ENCODE peak calls at places on chromosomes 2 and 18, in seven cellular contexts. One of them, this sample, is unnamed.

GRCh38 chr2:38856165-38856564 is 19.6 kb downstream of the DHX57 start:
- DNase-seq in coronary artery: no peak
- DNase-seq in breast epithelium: no peak
- DNase-seq in adrenal gland: no peak
- DNase-seq in upper lobe of right lung: no peak
- DNase-seq in SJSA1: no peak
- DNase-seq in foreskin fibroblast: peak
- DNase-seq in this sample: peak

GRCh38 chr2:132609101-132609890 is 60.7 kb downstream of the LYPD1 start:
- DNase-seq in coronary artery: no peak
- DNase-seq in breast epithelium: no peak
- DNase-seq in adrenal gland: no peak
- DNase-seq in upper lobe of right lung: no peak
- DNase-seq in SJSA1: no peak
- DNase-seq in foreskin fibroblast: no peak
- DNase-seq in this sample: no peak

GRCh38 chr2:121856358-121856757 is 100.9 kb downstream of the TSN start:
- DNase-seq in coronary artery: no peak
- DNase-seq in breast epithelium: no peak
- DNase-seq in adrenal gland: no peak
- DNase-seq in upper lobe of right lung: no peak
- DNase-seq in SJSA1: no peak
- DNase-seq in foreskin fibroblast: no peak
- DNase-seq in this sample: no peak

GRCh38 chr2:11008773-11009172 is 97.0 kb downstream of the KCNF1 start:
- DNase-seq in coronary artery: no peak
- DNase-seq in breast epithelium: no peak
- DNase-seq in adrenal gland: no peak
- DNase-seq in upper lobe of right lung: no peak
- DNase-seq in SJSA1: no peak
- DNase-seq in foreskin fibroblast: no peak
- DNase-seq in this sample: no peak

GRCh38 chr2:208820289-208820688 is 413.7 kb downstream of the PTH2R start:
- DNase-seq in coronary artery: no peak
- DNase-seq in breast epithelium: no peak
- DNase-seq in adrenal gland: no peak
- DNase-seq in upper lobe of right lung: no peak
- DNase-seq in SJSA1: no peak
- DNase-seq in foreskin fibroblast: no peak
- DNase-seq in this sample: no peak

GRCh38 chr2:46909771-46910419 is 5.7 kb downstream of the MCFD2 start:
- DNase-seq in coronary artery: no peak
- DNase-seq in breast epithelium: no peak
- DNase-seq in adrenal gland: peak
- DNase-seq in upper lobe of right lung: no peak
- DNase-seq in SJSA1: peak
- DNase-seq in foreskin fibroblast: peak
- DNase-seq in this sample: peak

GRCh38 chr2:168432565-168433186 is 23.4 kb upstream of the CERS6 start:
- DNase-seq in coronary artery: no peak
- DNase-seq in breast epithelium: no peak
- DNase-seq in adrenal gland: no peak
- DNase-seq in upper lobe of right lung: no peak
- DNase-seq in SJSA1: no peak
- DNase-seq in foreskin fibroblast: no peak
- DNase-seq in this sample: no peak

GRCh38 chr2:200590090-200590489 is 4.3 kb downstream of the AOX1 start:
- DNase-seq in coronary artery: no peak
- DNase-seq in breast epithelium: no peak
- DNase-seq in adrenal gland: peak
- DNase-seq in upper lobe of right lung: no peak
- DNase-seq in SJSA1: no peak
- DNase-seq in foreskin fibroblast: peak
- DNase-seq in this sample: no peak

GRCh38 chr18:47422524-47422923 is 171.1 kb upstream of the SKOR2 start:
- DNase-seq in coronary artery: no peak
- DNase-seq in breast epithelium: no peak
- DNase-seq in adrenal gland: no peak
- DNase-seq in upper lobe of right lung: no peak
- DNase-seq in SJSA1: no peak
- DNase-seq in foreskin fibroblast: no peak
- DNase-seq in this sample: no peak

GRCh38 chr2:138493334-138493733 is 8.2 kb upstream of the SPOPL start:
- DNase-seq in coronary artery: no peak
- DNase-seq in breast epithelium: no peak
- DNase-seq in adrenal gland: no peak
- DNase-seq in upper lobe of right lung: no peak
- DNase-seq in SJSA1: no peak
- DNase-seq in foreskin fibroblast: no peak
- DNase-seq in this sample: no peak

GRCh38 chr2:176419591-176420071 is 150.4 kb downstream of the MTX2 start:
- DNase-seq in coronary artery: no peak
- DNase-seq in breast epithelium: no peak
- DNase-seq in adrenal gland: no peak
- DNase-seq in upper lobe of right lung: no peak
- DNase-seq in SJSA1: peak
- DNase-seq in foreskin fibroblast: peak
- DNase-seq in this sample: no peak

GRCh38 chr18:32629990-32630389 is 142.8 kb downstream of the KLHL14 start:
- DNase-seq in coronary artery: no peak
- DNase-seq in breast epithelium: no peak
- DNase-seq in adrenal gland: no peak
- DNase-seq in upper lobe of right lung: no peak
- DNase-seq in SJSA1: no peak
- DNase-seq in foreskin fibroblast: no peak
- DNase-seq in this sample: no peak

GRCh38 chr2:174870787-174871186 is 106.5 kb upstream of the CHRNA1 start:
- DNase-seq in coronary artery: no peak
- DNase-seq in breast epithelium: no peak
- DNase-seq in adrenal gland: no peak
- DNase-seq in upper lobe of right lung: no peak
- DNase-seq in SJSA1: no peak
- DNase-seq in foreskin fibroblast: no peak
- DNase-seq in this sample: no peak

GRCh38 chr18:10322408-10322807 is 132.0 kb upstream of the APCDD1 start:
- DNase-seq in coronary artery: no peak
- DNase-seq in breast epithelium: no peak
- DNase-seq in adrenal gland: no peak
- DNase-seq in upper lobe of right lung: no peak
- DNase-seq in SJSA1: no peak
- DNase-seq in foreskin fibroblast: peak
- DNase-seq in this sample: no peak

DNA sequence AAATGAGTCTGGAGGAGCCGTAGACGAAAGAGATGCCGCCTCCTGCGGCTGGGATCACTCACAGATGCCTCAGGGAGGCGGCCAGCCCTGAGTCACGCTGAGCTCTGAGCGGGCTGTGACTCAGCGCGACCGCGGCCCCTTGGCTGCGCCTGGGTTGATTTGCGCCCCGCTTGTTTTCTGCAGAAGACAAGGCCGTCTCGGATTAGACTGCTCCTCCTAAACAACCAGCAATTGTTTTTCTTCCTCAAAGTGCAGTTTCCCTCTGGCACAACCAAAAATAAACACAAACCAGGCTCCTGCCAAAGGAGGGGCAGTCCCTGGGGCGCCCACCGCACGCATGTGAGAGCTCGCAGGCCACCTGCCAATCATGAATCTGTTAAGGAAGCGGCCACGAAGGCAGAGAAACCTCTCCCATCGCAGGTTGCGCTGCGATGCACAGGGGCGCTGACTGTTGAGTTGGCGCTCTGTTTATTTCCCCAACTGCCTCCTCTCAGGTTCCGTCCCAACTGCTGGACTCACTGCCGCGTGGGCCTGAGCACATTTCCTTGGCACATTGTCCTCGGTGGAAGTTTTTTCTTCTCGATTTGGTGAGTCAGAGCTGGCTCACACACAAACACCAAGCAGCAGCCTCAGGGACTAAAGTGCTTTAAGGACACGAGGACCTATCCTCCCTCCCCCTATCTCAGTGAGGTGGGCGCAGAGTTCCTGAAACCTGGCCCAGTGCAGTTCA is 85.2 kb upstream of the NDUFV2 start:
- DNase-seq in coronary artery: peak
- DNase-seq in breast epithelium: peak
- DNase-seq in adrenal gland: peak
- DNase-seq in upper lobe of right lung: peak
- DNase-seq in SJSA1: peak
- DNase-seq in foreskin fibroblast: peak
- DNase-seq in this sample: peak
- H3K4me3 ChIP-seq in coronary artery: peak
- H3K4me3 ChIP-seq in breast epithelium: peak
- H3K4me3 ChIP-seq in adrenal gland: no peak
- H3K4me3 ChIP-seq in upper lobe of right lung: peak
- H3K4me3 ChIP-seq in SJSA1: peak
- H3K4me3 ChIP-seq in foreskin fibroblast: peak
- H3K4me3 ChIP-seq in this sample: peak

DNA sequence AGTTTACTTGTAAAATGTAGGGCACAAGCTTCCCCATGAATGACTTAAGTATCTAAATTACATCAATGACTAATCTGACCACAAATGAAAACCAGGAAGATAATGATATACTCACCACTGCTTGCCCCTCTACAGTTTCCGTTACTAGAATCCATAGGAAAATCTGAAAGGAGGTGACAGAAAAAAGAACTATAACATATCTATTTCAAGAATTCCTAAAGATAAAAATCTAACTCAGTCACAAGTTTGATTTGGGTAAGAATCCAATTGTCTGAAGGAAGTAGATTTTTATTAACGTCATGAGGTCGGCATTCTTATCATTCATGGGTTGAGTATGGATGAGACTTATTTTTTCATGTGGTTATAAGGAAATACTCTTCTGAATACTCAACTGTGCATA is 7.8 kb downstream of the FRZB start:
- DNase-seq in coronary artery: no peak
- DNase-seq in breast epithelium: no peak
- DNase-seq in adrenal gland: no peak
- DNase-seq in upper lobe of right lung: no peak
- DNase-seq in SJSA1: no peak
- DNase-seq in foreskin fibroblast: no peak
- DNase-seq in this sample: peak
- H3K4me3 ChIP-seq in coronary artery: no peak
- H3K4me3 ChIP-seq in breast epithelium: no peak
- H3K4me3 ChIP-seq in adrenal gland: no peak
- H3K4me3 ChIP-seq in upper lobe of right lung: no peak
- H3K4me3 ChIP-seq in SJSA1: no peak
- H3K4me3 ChIP-seq in foreskin fibroblast: no peak
- H3K4me3 ChIP-seq in this sample: no peak

GRCh38 chr18:7272268-7273049 is 41.6 kb downstream of the LRRC30 start:
- DNase-seq in coronary artery: no peak
- DNase-seq in breast epithelium: no peak
- DNase-seq in adrenal gland: peak
- DNase-seq in upper lobe of right lung: peak
- DNase-seq in SJSA1: peak
- DNase-seq in foreskin fibroblast: peak
- DNase-seq in this sample: peak
- H3K4me3 ChIP-seq in coronary artery: peak
- H3K4me3 ChIP-seq in breast epithelium: no peak
- H3K4me3 ChIP-seq in adrenal gland: no peak
- H3K4me3 ChIP-seq in upper lobe of right lung: peak
- H3K4me3 ChIP-seq in SJSA1: no peak
- H3K4me3 ChIP-seq in foreskin fibroblast: no peak
- H3K4me3 ChIP-seq in this sample: no peak

GRCh38 chr18:23276456-23276855 is 141.2 kb downstream of the CABLES1 start:
- DNase-seq in coronary artery: no peak
- DNase-seq in breast epithelium: no peak
- DNase-seq in adrenal gland: no peak
- DNase-seq in upper lobe of right lung: no peak
- DNase-seq in SJSA1: no peak
- DNase-seq in foreskin fibroblast: peak
- DNase-seq in this sample: no peak

GRCh38 chr18:23272498-23273232 is 137.4 kb downstream of the CABLES1 start:
- DNase-seq in coronary artery: no peak
- DNase-seq in breast epithelium: no peak
- DNase-seq in adrenal gland: no peak
- DNase-seq in upper lobe of right lung: no peak
- DNase-seq in SJSA1: no peak
- DNase-seq in foreskin fibroblast: no peak
- DNase-seq in this sample: no peak

GRCh38 chr18:23274638-23275482 is 139.6 kb downstream of the CABLES1 start:
- DNase-seq in coronary artery: no peak
- DNase-seq in breast epithelium: no peak
- DNase-seq in adrenal gland: no peak
- DNase-seq in upper lobe of right lung: no peak
- DNase-seq in SJSA1: no peak
- DNase-seq in foreskin fibroblast: no peak
- DNase-seq in this sample: no peak

GRCh38 chr18:23270999-23271680 is 135.9 kb downstream of the CABLES1 start:
- DNase-seq in coronary artery: no peak
- DNase-seq in breast epithelium: no peak
- DNase-seq in adrenal gland: no peak
- DNase-seq in upper lobe of right lung: no peak
- DNase-seq in SJSA1: no peak
- DNase-seq in foreskin fibroblast: peak
- DNase-seq in this sample: no peak

DNA sequence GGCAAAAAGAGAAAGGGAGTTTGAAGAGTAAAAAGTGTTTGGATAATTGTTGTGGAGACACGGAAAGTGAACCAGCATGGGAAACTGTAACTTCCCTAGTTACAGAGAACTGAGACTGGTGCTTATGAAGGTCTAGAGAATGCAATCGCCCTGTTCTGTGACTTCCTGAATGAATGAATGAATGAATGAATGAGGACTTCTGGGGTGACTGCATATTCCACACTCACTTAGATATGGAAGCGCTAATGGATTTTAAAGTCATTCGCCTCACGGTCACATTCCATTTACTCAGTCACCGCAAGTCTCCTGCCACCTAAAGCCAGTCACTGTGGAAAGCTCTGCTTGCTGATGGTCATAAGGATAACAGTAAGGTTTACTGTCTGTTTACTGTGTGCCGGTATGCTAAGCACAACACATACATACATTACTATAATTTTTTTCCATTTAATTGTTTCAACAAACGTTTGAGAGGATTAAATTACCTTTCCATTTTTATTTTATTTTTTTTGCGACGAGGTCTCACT is 138.2 kb downstream of the CABLES1 start:
- DNase-seq in coronary artery: no peak
- DNase-seq in breast epithelium: no peak
- DNase-seq in adrenal gland: no peak
- DNase-seq in upper lobe of right lung: no peak
- DNase-seq in SJSA1: no peak
- DNase-seq in foreskin fibroblast: no peak
- DNase-seq in this sample: no peak
- H3K4me3 ChIP-seq in coronary artery: no peak
- H3K4me3 ChIP-seq in breast epithelium: no peak
- H3K4me3 ChIP-seq in adrenal gland: no peak
- H3K4me3 ChIP-seq in upper lobe of right lung: no peak
- H3K4me3 ChIP-seq in SJSA1: no peak
- H3K4me3 ChIP-seq in foreskin fibroblast: no peak
- H3K4me3 ChIP-seq in this sample: no peak

GRCh38 chr2:146385031-146385430 is 1459.8 kb upstream of the ACVR2A start:
- DNase-seq in coronary artery: no peak
- DNase-seq in breast epithelium: no peak
- DNase-seq in adrenal gland: no peak
- DNase-seq in upper lobe of right lung: no peak
- DNase-seq in SJSA1: no peak
- DNase-seq in foreskin fibroblast: no peak
- DNase-seq in this sample: no peak
- H3K4me3 ChIP-seq in coronary artery: no peak
- H3K4me3 ChIP-seq in breast epithelium: no peak
- H3K4me3 ChIP-seq in adrenal gland: no peak
- H3K4me3 ChIP-seq in upper lobe of right lung: no peak
- H3K4me3 ChIP-seq in SJSA1: no peak
- H3K4me3 ChIP-seq in foreskin fibroblast: no peak
- H3K4me3 ChIP-seq in this sample: no peak

GRCh38 chr2:5672749-5673147 is 19.4 kb upstream of the SOX11 start:
- DNase-seq in coronary artery: no peak
- DNase-seq in breast epithelium: no peak
- DNase-seq in adrenal gland: no peak
- DNase-seq in upper lobe of right lung: no peak
- DNase-seq in SJSA1: no peak
- DNase-seq in foreskin fibroblast: no peak
- DNase-seq in this sample: no peak
- H3K4me3 ChIP-seq in coronary artery: no peak
- H3K4me3 ChIP-seq in breast epithelium: no peak
- H3K4me3 ChIP-seq in adrenal gland: no peak
- H3K4me3 ChIP-seq in upper lobe of right lung: no peak
- H3K4me3 ChIP-seq in SJSA1: no peak
- H3K4me3 ChIP-seq in foreskin fibroblast: no peak
- H3K4me3 ChIP-seq in this sample: no peak

This sample was measured in PC-9.